ENCODE peak calls at places on chromosome 6, in six cellular contexts. N is lower leg skin, Z is HTR-8/SVneo, C is AG04450, E is NAMALWA, D is tibial nerve. X is an unnamed sample.

GRCh38 chr6:141056945-141057635 is 1075.6 kb upstream of the GJE1 start:
- DNase-seq in N (no peak), Z (no peak), C (no peak), E (no peak), D (no peak), X (no peak)

GRCh38 chr6:16496982-16497823 is 258.8 kb downstream of the GMPR start:
- DNase-seq in N (no peak), Z (no peak), C (no peak), E (no peak), D (no peak), X (peak)

GRCh38 chr6:33616913-33617312 is 4.2 kb upstream of the ITPR3 start:
- DNase-seq in N (no peak), Z (no peak), C (no peak), E (no peak), D (no peak), X (no peak)

GRCh38 chr6:40806479-40806878 is 219.3 kb upstream of the LRFN2 start:
- DNase-seq in N (no peak), Z (no peak), C (no peak), E (no peak), D (no peak), X (no peak)

GRCh38 chr6:138953451-138953850 is 34.6 kb downstream of the REPS1 start:
- DNase-seq in N (no peak), Z (no peak), C (no peak), E (peak), D (no peak), X (no peak)

GRCh38 chr6:69796081-69796626 is 656 bp downstream of the LMBRD1 start:
- DNase-seq in N (peak), Z (peak), C (no peak), E (peak), D (no peak), X (no peak)

GRCh38 chr6:17280552-17281090 is 540 bp upstream of the RBM24 start:
- DNase-seq in N (peak), Z (no peak), C (no peak), E (no peak), D (no peak), X (no peak)

GRCh38 chr6:113129991-113130390 is 727.2 kb upstream of the MARCKS start:
- DNase-seq in N (no peak), Z (no peak), C (no peak), E (no peak), D (no peak), X (no peak)

GRCh38 chr6:136775081-136775480 is 17.2 kb downstream of the MAP3K5 start:
- DNase-seq in N (no peak), Z (no peak), C (no peak), E (no peak), D (no peak), X (no peak)

X was measured in COLO829.